ENCODE peak calls at places on chromosomes 5 and 9, in seven cellular contexts. Z, D, B, I, K, V and H are unnamed samples.

GRCh38 chr5:54630738-54631369 is 113.3 kb downstream of the SNX18 start:
- DNase-seq in Z (no peak), D (no peak), B (no peak), I (no peak), K (no peak), V (no peak), H (no peak)

GRCh38 chr9:15617782-15618181 is 64.9 kb downstream of the CCDC171 start:
- DNase-seq in Z (no peak), D (no peak), B (no peak), I (no peak), K (no peak), V (no peak), H (no peak)

GRCh38 chr5:149605998-149606721 is 24.9 kb downstream of the ARHGEF37 start:
- DNase-seq in Z (peak; percentile 34), D (peak; percentile 42), B (no peak), I (no peak), K (no peak), V (peak; percentile 78), H (no peak)

GRCh38 chr9:131732061-131732526 is 7.8 kb downstream of the RAPGEF1 start:
- DNase-seq in Z (no peak), D (no peak), B (peak; percentile 69), I (no peak), K (no peak), V (no peak), H (no peak)

GRCh38 chr5:38585812-38586211 is 29.4 kb upstream of the LIFR start:
- DNase-seq in Z (no peak), D (no peak), B (no peak), I (no peak), K (no peak), V (no peak), H (no peak)

GRCh38 chr9:109843651-109844050 is 63.7 kb downstream of the PALM2AKAP2 start:
- DNase-seq in Z (no peak), D (no peak), B (no peak), I (no peak), K (no peak), V (no peak), H (no peak)

GRCh38 chr9:20569525-20569924 is 52.8 kb downstream of the MLLT3 start:
- DNase-seq in Z (no peak), D (no peak), B (no peak), I (no peak), K (no peak), V (no peak), H (no peak)

GRCh38 chr5:78404682-78405293 is 44.4 kb downstream of the SCAMP1 start:
- DNase-seq in Z (no peak), D (no peak), B (no peak), I (no peak), K (no peak), V (no peak), H (no peak)

GRCh38 chr5:68054625-68055024 is 160.9 kb upstream of the PIK3R1 start:
- DNase-seq in Z (no peak), D (no peak), B (no peak), I (no peak), K (no peak), V (no peak), H (no peak)

GRCh38 chr9:86534572-86535258 is 180.5 kb upstream of the TUT7 start:
- DNase-seq in Z (no peak), D (peak; percentile 73), B (no peak), I (no peak), K (no peak), V (no peak), H (no peak)

GRCh38 chr5:52443187-52443586 is 344.5 kb upstream of the ITGA1 start:
- DNase-seq in Z (no peak), D (no peak), B (no peak), I (no peak), K (no peak), V (no peak), H (no peak)

GRCh38 chr9:128845186-128845931 is 15.8 kb upstream of the SPOUT1 start:
- DNase-seq in Z (peak; percentile 48), D (no peak), B (peak; percentile 94), I (no peak), K (no peak), V (no peak), H (no peak)

GRCh38 chr9:33133186-33133585 is 34.0 kb downstream of the B4GALT1 start:
- DNase-seq in Z (no peak), D (no peak), B (no peak), I (no peak), K (no peak), V (no peak), H (no peak)

GRCh38 chr5:147234825-147235635 is at the start of gene STK32A:
- DNase-seq in Z (peak; percentile 64), D (no peak), B (peak; percentile 63), I (peak; percentile 48), K (peak; percentile 36), V (peak; percentile 66), H (no peak)

GRCh38 chr5:171533153-171533552 is 113.7 kb downstream of the FGF18 start:
- DNase-seq in Z (no peak), D (no peak), B (no peak), I (no peak), K (no peak), V (no peak), H (no peak)

GRCh38 chr9:87885484-87886189 is 3.0 kb downstream of the SPATA31E1 start:
- DNase-seq in Z (no peak), D (no peak), B (no peak), I (no peak), K (no peak), V (no peak), H (no peak)

GRCh38 chr5:165459232-165459631 is 1953.8 kb downstream of the MAT2B start:
- DNase-seq in Z (no peak), D (no peak), B (no peak), I (no peak), K (no peak), V (no peak), H (no peak)

GRCh38 chr5:11719888-11720481 is 184.3 kb downstream of the CTNND2 start:
- DNase-seq in Z (peak; percentile 78), D (no peak), B (no peak), I (peak; percentile 71), K (no peak), V (peak; percentile 9), H (peak; percentile 33)